ENCODE peak calls at places on chromosome 9, in four cellular contexts. F, I, X and B are unnamed samples.

GRCh38 chr9:9122230-9122875 is 1322.8 kb upstream of the DMAC1 start:
- DNase-seq in F (no peak), X (no peak), I (no peak), B (no peak)

GRCh38 chr9:69546265-69546664 is 125.9 kb downstream of the APBA1 start:
- DNase-seq in X (no peak), I (no peak), F (peak; percentile 16), B (no peak)

GRCh38 chr9:72041775-72042194 is 18.6 kb downstream of the C9orf57 start:
- DNase-seq in I (no peak), F (peak; percentile 79), X (no peak), B (no peak)

GRCh38 chr9:97468658-97469448 is 32.6 kb upstream of the TMOD1 start:
- DNase-seq in I (no peak), X (peak; percentile 69), F (peak; percentile 69), B (no peak)

GRCh38 chr9:94726495-94727191 is at the start of gene AOPEP:
- DNase-seq in F (peak; percentile 94), X (peak; percentile 100), I (peak; percentile 99), B (peak; percentile 99)

GRCh38 chr9:2621678-2622360 is at the start of gene VLDLR:
- DNase-seq in X (peak; percentile 85), I (peak; percentile 17), F (peak; percentile 37), B (peak; percentile 73)

GRCh38 chr9:8567963-8568579 is 768.5 kb upstream of the DMAC1 start:
- DNase-seq in I (no peak), X (no peak), F (no peak), B (no peak)

GRCh38 chr9:105757496-105758251 is 63.3 kb downstream of the TMEM38B start:
- DNase-seq in I (no peak), F (no peak), X (no peak), B (no peak)

GRCh38 chr9:96137666-96138429 is 164.1 kb downstream of the HSD17B3 start:
- DNase-seq in F (peak; percentile 7), X (no peak), I (no peak), B (no peak)

GRCh38 chr9:21160178-21160577 is 6.3 kb downstream of the IFNA21 start:
- DNase-seq in X (no peak), I (no peak), F (no peak), B (no peak)

GRCh38 chr9:100066539-100066938 is 32.3 kb downstream of the ERP44 start:
- DNase-seq in X (no peak), F (peak; percentile 11), I (no peak), B (no peak)

GRCh38 chr9:124205686-124206352 is 51.9 kb upstream of the NEK6 start:
- DNase-seq in F (no peak), X (no peak), I (no peak), B (no peak)
- TF ChIP-seq CTCF in F (no peak), X (no peak), I (no peak), B (no peak)

DNA sequence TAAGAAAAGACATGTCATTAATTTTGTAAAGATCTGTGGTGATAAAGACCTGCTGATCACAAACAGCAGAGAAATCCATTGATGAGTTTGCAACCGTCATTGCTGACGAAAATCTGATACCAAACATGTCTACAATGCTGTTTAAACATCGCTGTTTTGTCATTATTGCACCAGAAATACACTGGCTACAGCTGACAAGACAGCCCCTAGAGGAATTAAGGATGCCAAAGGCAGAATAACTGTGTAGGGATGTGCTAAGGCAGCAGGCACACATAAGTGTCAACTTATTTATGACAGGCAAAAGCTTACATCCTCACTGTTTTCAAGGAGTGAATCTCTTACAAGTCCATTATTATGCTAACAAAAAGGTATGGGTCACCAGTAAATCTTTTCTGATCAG is 439.3 kb downstream of the TLE1 start:
- DNase-seq in X (no peak), I (no peak), F (no peak), B (no peak)
- TF ChIP-seq CTCF in X (no peak), I (no peak), F (no peak), B (no peak)

GRCh38 chr9:132694144-132694543 is 23.9 kb downstream of the GTF3C4 start:
- DNase-seq in I (no peak), X (no peak), F (no peak), B (no peak)
- TF ChIP-seq CTCF in I (no peak), X (no peak), F (no peak), B (peak; percentile 32)

GRCh38 chr9:133959171-133959570 is 33.0 kb downstream of the VAV2 start:
- DNase-seq in I (no peak), X (peak; percentile 71), F (no peak), B (no peak)

GRCh38 chr9:133959966-133960567 is 32.1 kb downstream of the VAV2 start:
- DNase-seq in I (no peak), F (no peak), X (peak; percentile 66), B (no peak)

GRCh38 chr9:133961226-133962165 is 30.6 kb downstream of the VAV2 start:
- DNase-seq in I (no peak), X (peak; percentile 62), F (no peak), B (no peak)

GRCh38 chr9:133962341-133962740 is 29.8 kb downstream of the VAV2 start:
- DNase-seq in X (peak; percentile 55), I (no peak), F (no peak), B (no peak)

DNA sequence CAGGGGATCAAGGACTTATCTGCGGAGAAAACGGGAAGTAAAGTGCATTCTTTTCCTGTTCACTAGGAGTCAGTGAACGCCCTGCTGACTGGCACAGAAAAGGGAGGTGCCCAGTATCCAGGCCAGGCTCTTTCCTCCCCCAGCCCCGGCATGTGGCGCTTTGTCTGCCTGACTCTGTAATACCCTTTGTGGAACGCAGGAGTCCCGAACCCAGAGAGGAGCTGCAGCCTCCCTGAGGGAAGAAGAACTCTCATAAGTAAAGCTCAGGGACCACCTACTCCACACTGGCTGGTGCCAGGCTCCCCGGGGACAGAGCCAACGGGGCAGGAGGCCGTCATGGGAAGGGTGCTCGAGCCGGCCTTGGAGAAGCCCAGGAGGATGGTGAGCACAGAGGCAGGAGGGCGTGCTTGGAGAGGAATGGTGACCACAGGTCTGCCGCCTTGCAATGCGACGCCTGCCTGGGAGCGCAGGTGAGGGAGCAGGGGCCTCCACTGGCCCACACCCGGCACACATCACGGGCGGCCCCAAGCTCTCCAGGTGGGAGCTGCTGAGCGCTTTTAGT is 31.5 kb downstream of the VAV2 start:
- DNase-seq in F (peak; percentile 29), I (no peak), X (peak; percentile 73), B (no peak)
- TF ChIP-seq CTCF in F (no peak), I (no peak), X (no peak), B (peak; percentile 22)

DNA sequence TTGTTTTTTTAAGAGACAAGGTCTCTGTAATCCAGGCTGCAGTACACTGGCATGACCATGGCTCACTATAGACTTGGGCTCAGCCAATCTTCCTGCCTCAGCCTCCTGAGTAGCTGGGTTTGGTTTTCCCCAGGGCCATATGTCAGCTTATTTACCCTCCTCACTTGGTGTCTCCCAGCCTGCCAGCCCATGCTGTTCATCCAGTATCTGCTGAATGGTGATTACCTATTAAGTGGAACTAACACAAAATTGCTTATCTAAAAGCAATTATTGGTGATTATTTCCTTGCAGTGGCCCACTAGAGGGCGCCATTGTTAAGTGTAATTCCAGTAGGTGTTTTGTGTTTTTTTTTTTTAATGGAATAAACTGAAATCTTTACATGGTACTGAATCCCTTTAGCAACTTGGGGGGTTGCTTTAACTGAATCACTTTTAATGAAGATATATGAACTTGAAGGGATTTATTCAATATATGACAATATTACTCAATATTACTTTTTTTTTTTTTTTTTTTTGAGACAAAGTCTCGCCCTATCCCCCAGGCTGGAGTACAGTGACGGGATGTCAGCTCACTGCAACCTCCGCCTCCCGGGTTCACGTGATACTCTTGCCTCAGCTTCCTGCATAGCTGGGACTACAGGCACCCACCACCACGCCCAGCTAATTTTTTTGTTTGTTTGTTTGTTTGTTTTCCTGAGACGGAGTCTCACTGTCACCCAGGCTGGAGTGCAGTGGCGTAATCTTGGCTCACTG is 13.8 kb downstream of the EXOSC2 start:
- DNase-seq in F (peak; percentile 70), I (no peak), X (no peak), B (no peak)
- TF ChIP-seq CTCF in F (peak; percentile 76), I (peak; percentile 27), X (peak; percentile 72), B (peak; percentile 97)

GRCh38 chr9:116497081-116497480 is 190.0 kb upstream of the TRIM32 start:
- DNase-seq in I (no peak), X (no peak), F (peak; percentile 41), B (no peak)
- TF ChIP-seq CTCF in I (no peak), X (no peak), F (peak; percentile 50), B (peak; percentile 34)

GRCh38 chr9:89096807-89097206 is 81.8 kb downstream of the SHC3 start:
- DNase-seq in F (no peak), I (no peak), X (no peak), B (no peak)
- TF ChIP-seq CTCF in F (no peak), I (no peak), X (no peak), B (peak; percentile 35)